ENCODE peak calls at places on chromosomes 5 and 9, in nine cellular contexts. D, S, L, T, G, J, N, Z and P are unnamed samples.

GRCh38 chr5:10661401-10661800 is 97.5 kb downstream of the ANKRD33B start:
- DNase-seq in D (peak), S (no peak), L (no peak), T (no peak), G (no peak), J (no peak), N (no peak), Z (no peak), P (no peak)

GRCh38 chr9:136545065-136545965 is 533 bp downstream of the NOTCH1 start:
- DNase-seq in D (no peak), S (no peak), L (no peak), T (no peak), G (no peak), J (no peak), N (no peak), Z (no peak), P (no peak)

GRCh38 chr5:143350790-143351603 is 52.5 kb downstream of the NR3C1 start:
- DNase-seq in D (no peak), S (peak), L (no peak), T (peak), G (peak), J (peak), N (peak), Z (no peak), P (peak)

GRCh38 chr5:42360061-42360460 is 63.2 kb upstream of the GHR start:
- DNase-seq in D (no peak), S (no peak), L (no peak), T (peak), G (no peak), J (no peak), N (peak), Z (no peak), P (no peak)

GRCh38 chr5:1736889-1737711 is 62.5 kb downstream of the MRPL36 start:
- DNase-seq in D (no peak), S (no peak), L (peak), T (no peak), G (no peak), J (no peak), N (no peak), Z (no peak), P (no peak)

GRCh38 chr9:136791466-136792276 is 527 bp downstream of the TMEM141 start:
- DNase-seq in D (no peak), S (no peak), L (peak), T (peak), G (peak), J (peak), N (no peak), Z (no peak), P (no peak)

GRCh38 chr9:81826541-81826906 is 101.7 kb upstream of the SPATA31D4 start:
- DNase-seq in D (peak), S (no peak), L (no peak), T (no peak), G (no peak), J (no peak), N (peak), Z (no peak), P (peak)

GRCh38 chr5:43017438-43017820 is 22.7 kb downstream of the ANXA2R start:
- DNase-seq in D (no peak), S (no peak), L (no peak), T (no peak), G (peak), J (no peak), N (peak), Z (no peak), P (no peak)

GRCh38 chr9:751137-752051 is 90.1 kb upstream of the DMRT1 start:
- DNase-seq in D (no peak), S (no peak), L (no peak), T (peak), G (no peak), J (no peak), N (peak), Z (no peak), P (no peak)

GRCh38 chr9:106588601-106589000 is 274.4 kb upstream of the ZNF462 start:
- DNase-seq in D (no peak), S (peak), L (no peak), T (peak), G (no peak), J (peak), N (no peak), Z (no peak), P (peak)

GRCh38 chr5:44933686-44934085 is 124.9 kb downstream of the MRPS30 start:
- DNase-seq in D (no peak), S (no peak), L (no peak), T (no peak), G (no peak), J (no peak), N (no peak), Z (no peak), P (no peak)

GRCh38 chr5:132825824-132826391 is 4.5 kb downstream of the SHROOM1 start:
- DNase-seq in D (no peak), S (no peak), L (no peak), T (no peak), G (no peak), J (no peak), N (no peak), Z (no peak), P (no peak)

GRCh38 chr9:123383512-123384170 is 27.6 kb downstream of the CRB2 start:
- DNase-seq in D (no peak), S (no peak), L (no peak), T (no peak), G (no peak), J (no peak), N (no peak), Z (no peak), P (no peak)
- H3K4me3 ChIP-seq in D (no peak), S (no peak), L (no peak), T (no peak), G (no peak), J (no peak), N (no peak), Z (no peak), P (no peak)

GRCh38 chr9:105413486-105414068 is 34.3 kb upstream of the FSD1L start:
- DNase-seq in D (no peak), S (no peak), L (no peak), T (peak), G (no peak), J (peak), N (peak), Z (no peak), P (no peak)
- TF ChIP-seq CTCF in D (peak), S (peak), L (no peak), T (peak), G (no peak), J (peak), N (peak), Z (peak), P (peak)

GRCh38 chr5:177367981-177368960 is 10.5 kb downstream of the RGS14 start:
- DNase-seq in D (no peak), S (no peak), L (no peak), T (peak), G (no peak), J (no peak), N (no peak), Z (no peak), P (no peak)
- H3K4me3 ChIP-seq in D (peak), S (no peak), L (no peak), T (no peak), G (no peak), J (no peak), N (no peak), Z (no peak), P (peak)

GRCh38 chr9:112075009-112075378 is 100.1 kb downstream of the SUSD1 start:
- DNase-seq in D (no peak), S (no peak), L (no peak), T (no peak), G (no peak), J (no peak), N (no peak), Z (no peak), P (no peak)
- TF ChIP-seq CTCF in D (no peak), S (no peak), L (no peak), T (no peak), G (no peak), J (no peak), N (no peak), Z (peak), P (no peak)

GRCh38 chr9:129840024-129840423 is 4.8 kb downstream of the USP20 start:
- DNase-seq in D (no peak), S (no peak), L (no peak), T (no peak), G (no peak), J (no peak), N (no peak), Z (no peak), P (no peak)

GRCh38 chr9:129839324-129840023 is 4.2 kb downstream of the USP20 start:
- DNase-seq in D (no peak), S (no peak), L (no peak), T (no peak), G (no peak), J (no peak), N (no peak), Z (no peak), P (no peak)

GRCh38 chr9:129836342-129837007 is 1.2 kb downstream of the USP20 start:
- DNase-seq in D (no peak), S (no peak), L (no peak), T (no peak), G (peak), J (no peak), N (no peak), Z (no peak), P (no peak)

GRCh38 chr9:129841071-129841470 is 5.8 kb downstream of the USP20 start:
- DNase-seq in D (no peak), S (no peak), L (no peak), T (no peak), G (no peak), J (no peak), N (no peak), Z (no peak), P (no peak)

GRCh38 chr9:129838707-129839259 is 3.5 kb downstream of the USP20 start:
- DNase-seq in D (no peak), S (peak), L (no peak), T (peak), G (peak), J (no peak), N (peak), Z (no peak), P (no peak)
- H3K4me3 ChIP-seq in D (no peak), S (no peak), L (no peak), T (no peak), G (no peak), J (no peak), N (no peak), Z (no peak), P (no peak)